ENCODE peak calls at places on chromosomes 11 and 22, in six cellular contexts. B, L, F, Y, R and K are unnamed samples.

GRCh38 chr11:68505596-68505995 is 45.0 kb downstream of the PPP6R3 start:
- DNase-seq in R (no peak), F (no peak), L (no peak), Y (no peak), B (no peak), K (no peak)

GRCh38 chr22:42645938-42646568 is 3.1 kb downstream of the CYB5R3 start:
- DNase-seq in B (no peak), L (peak), Y (no peak), F (no peak), R (no peak), K (no peak)

GRCh38 chr11:100581318-100581717 is 105.8 kb upstream of the ARHGAP42 start:
- DNase-seq in B (no peak), F (no peak), R (no peak), Y (no peak), L (no peak), K (no peak)

GRCh38 chr22:40718250-40719204 is 39.2 kb downstream of the MCHR1 start:
- DNase-seq in B (no peak), R (no peak), F (no peak), Y (no peak), L (no peak), K (no peak)

GRCh38 chr22:48722661-48723060 is 1105.0 kb downstream of the BRD1 start:
- DNase-seq in B (no peak), R (no peak), L (no peak), Y (no peak), F (no peak), K (no peak)

GRCh38 chr11:119918356-119918755 is 189.4 kb upstream of the NECTIN1 start:
- DNase-seq in L (no peak), R (no peak), B (no peak), F (no peak), Y (no peak), K (no peak)

GRCh38 chr11:117058761-117059233 is 39.4 kb downstream of the SIK3 start:
- DNase-seq in B (no peak), R (no peak), F (no peak), Y (no peak), L (no peak), K (no peak)

GRCh38 chr22:41775976-41776375 is 24.5 kb upstream of the CCDC134 start:
- DNase-seq in Y (no peak), B (no peak), F (no peak), L (no peak), R (no peak), K (no peak)

GRCh38 chr11:3231550-3231850 is 717 bp downstream of the MRGPRE start:
- DNase-seq in Y (no peak), L (no peak), F (no peak), B (no peak), R (no peak), K (no peak)

GRCh38 chr11:57316017-57316416 is 8.7 kb downstream of the TNKS1BP1 start:
- DNase-seq in Y (no peak), L (no peak), R (no peak), B (no peak), F (no peak), K (no peak)

GRCh38 chr11:76512851-76513653 is 68.2 kb downstream of the EMSY start:
- DNase-seq in L (no peak), Y (peak), B (no peak), R (peak), F (no peak), K (no peak)

GRCh38 chr11:13664351-13664750 is 4.1 kb upstream of the FAR1 start:
- DNase-seq in B (no peak), F (no peak), Y (no peak), R (no peak), L (no peak), K (no peak)

GRCh38 chr22:43714104-43714503 is 98.0 kb downstream of the EFCAB6 start:
- DNase-seq in L (no peak), B (no peak), F (no peak), R (no peak), Y (no peak), K (no peak)

GRCh38 chr22:20084547-20085413 is 4.7 kb downstream of the DGCR8 start:
- DNase-seq in F (no peak), B (no peak), L (peak), R (no peak), Y (no peak), K (no peak)

DNA sequence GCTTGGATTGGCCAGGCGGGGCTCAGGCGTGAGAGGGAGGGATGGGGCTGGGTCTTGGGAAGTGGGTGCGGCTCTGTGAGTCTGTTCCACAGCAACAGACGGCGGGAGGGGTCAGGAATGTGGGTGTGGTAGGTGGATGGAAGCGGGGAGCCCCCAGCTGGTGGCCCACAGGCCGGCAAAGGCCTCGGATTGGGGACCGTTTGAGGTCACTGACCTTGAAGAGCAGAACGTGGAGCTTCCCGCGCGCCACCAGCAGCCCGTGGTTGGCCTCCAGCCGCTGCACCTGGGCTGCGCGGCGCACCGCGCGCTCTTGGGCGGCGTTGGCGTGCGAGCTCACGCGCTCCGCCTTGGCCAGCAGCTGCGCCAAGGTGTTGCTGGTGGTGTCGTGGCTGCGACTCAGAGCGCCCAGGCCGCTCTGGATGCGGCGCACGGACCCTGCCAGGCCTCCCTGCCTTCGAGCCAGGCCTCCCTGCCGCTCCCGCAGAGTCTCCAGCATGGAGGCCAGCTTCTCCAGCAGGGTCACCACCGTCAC is 356 bp downstream of the CAVIN3 start:
- DNase-seq in F (peak), Y (peak), B (peak), L (peak), R (peak), K (no peak)
- TF ChIP-seq POLR2A in F (peak), Y (peak), B (peak), L (no peak), R (no peak), K (no peak)

DNA sequence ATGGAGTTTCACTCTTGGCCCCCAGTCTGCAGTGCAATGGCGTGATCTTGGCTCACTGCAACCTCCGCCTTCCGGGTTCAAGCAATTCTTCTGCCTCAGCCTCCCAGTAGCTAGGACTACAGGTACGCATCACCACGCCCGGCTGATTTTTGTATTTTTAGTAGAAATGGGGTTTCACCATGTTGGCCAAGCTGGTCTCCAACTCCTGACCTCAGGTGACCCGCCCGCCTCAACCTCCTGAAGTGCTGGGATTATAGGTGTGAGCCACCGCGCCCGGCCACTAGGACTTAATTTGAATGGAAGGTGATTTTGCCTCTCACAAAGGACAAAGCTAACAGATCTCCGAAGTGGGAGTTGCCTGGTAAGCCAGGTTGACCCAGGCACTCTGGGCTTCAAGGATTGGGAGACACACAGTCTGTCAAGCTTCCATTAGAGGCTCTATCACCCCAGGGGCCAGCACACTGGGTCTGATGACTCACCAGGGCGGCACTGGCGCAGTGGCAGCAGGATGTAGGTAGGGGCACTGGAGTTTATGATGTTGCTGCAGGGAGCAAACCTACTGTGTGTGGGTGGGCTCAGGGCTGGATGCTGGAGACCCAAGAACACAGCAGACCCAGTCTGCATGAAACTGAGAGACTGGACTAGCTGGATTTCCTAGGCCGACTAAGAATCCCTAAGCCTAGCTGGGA is 17.8 kb upstream of the KCTD14 start:
- DNase-seq in L (peak), Y (no peak), B (no peak), F (no peak), R (no peak), K (peak)
- TF ChIP-seq POLR2A in L (no peak), Y (no peak), B (no peak), F (no peak), R (no peak), K (no peak)

DNA sequence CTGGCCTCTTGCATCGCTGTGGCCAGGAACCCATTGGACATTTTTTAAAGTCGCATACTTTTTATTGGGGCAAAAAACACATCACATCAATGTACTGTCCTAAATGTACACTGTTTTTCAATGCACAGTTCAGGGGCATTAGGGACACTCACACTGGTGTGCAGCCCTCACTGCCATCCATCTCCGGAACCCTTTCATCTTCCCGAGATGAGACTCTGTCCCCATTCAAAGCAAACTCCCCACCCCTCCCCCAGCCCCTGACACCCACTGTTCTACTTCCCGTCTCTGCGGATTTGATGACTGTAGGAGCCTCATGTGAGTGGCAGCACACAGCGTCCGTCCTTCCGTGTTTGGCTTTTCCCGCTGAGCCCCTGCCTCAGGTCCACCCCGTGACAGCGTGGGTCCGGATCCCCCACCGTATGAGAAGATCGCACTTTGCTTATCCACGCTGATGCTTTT is 41.8 kb upstream of the TH start:
- DNase-seq in B (peak), R (no peak), Y (no peak), F (no peak), L (peak), K (no peak)
- TF ChIP-seq POLR2A in B (no peak), R (no peak), Y (no peak), F (no peak), L (no peak), K (no peak)

GRCh38 chr11:4393209-4394196 is at the start of gene TRIM21:
- DNase-seq in R (peak), B (peak), L (peak), Y (peak), F (peak), K (peak)
- TF ChIP-seq POLR2A in R (no peak), B (peak), L (peak), Y (peak), F (peak), K (peak)